ENCODE peak calls at places on chromosomes 7 and 10, in four cellular contexts. K is Right ventricle myocardium inferior, H is amniotic epithelial cell, G is choroid plexus epithelial cell. L is an unnamed sample.
A peak's percentile ranks its signal among the peaks of the same experiment; 100 is the strongest.

GRCh38 chr7:105097619-105098018 is 83.6 kb downstream of the KMT2E start:
- DNase-seq in H (peak; percentile 85), K (no peak), G (peak; percentile 94), L (peak; percentile 90)

GRCh38 chr10:132859084-132859855 is 73.3 kb upstream of the NKX6-2 start:
- DNase-seq in H (no peak), K (peak; percentile 23), G (no peak), L (no peak)

GRCh38 chr10:130193033-130193432 is 56.8 kb downstream of the GLRX3 start:
- DNase-seq in K (no peak), H (no peak), G (no peak), L (no peak)

GRCh38 chr7:29099896-29100847 is 46.2 kb downstream of the CPVL start:
- DNase-seq in G (no peak), H (no peak), K (no peak), L (no peak)

GRCh38 chr7:90726623-90727022 is 130.5 kb downstream of the CDK14 start:
- DNase-seq in K (no peak), G (peak; percentile 65), H (peak; percentile 64), L (peak; percentile 42)

GRCh38 chr10:84262190-84262956 is 17.5 kb downstream of the RGR start:
- DNase-seq in G (no peak), H (no peak), K (no peak), L (no peak)

GRCh38 chr7:1030444-1031070 is 13.8 kb upstream of the GPR146 start:
- DNase-seq in G (no peak), K (no peak), H (no peak), L (no peak)

GRCh38 chr10:114550756-114551290 is 107.3 kb downstream of the ABLIM1 start:
- DNase-seq in H (peak; percentile 25), K (no peak), G (peak; percentile 59), L (peak; percentile 56)

GRCh38 chr7:112550468-112551060 is 69.8 kb downstream of the LSMEM1 start:
- DNase-seq in K (no peak), H (peak; percentile 61), G (peak; percentile 86), L (peak; percentile 74)

GRCh38 chr7:142556745-142557144 is 192.5 kb upstream of the PRSS1 start:
- DNase-seq in H (peak; percentile 94), K (no peak), G (peak; percentile 98), L (peak; percentile 94)

GRCh38 chr10:21927601-21928000 is 75.9 kb downstream of the DNAJC1 start:
- DNase-seq in K (no peak), G (peak; percentile 92), H (peak; percentile 85), L (peak; percentile 66)

GRCh38 chr7:98357751-98358161 is 43.1 kb downstream of the BAIAP2L1 start:
- DNase-seq in G (peak; percentile 52), K (no peak), H (peak; percentile 81), L (peak; percentile 79)

GRCh38 chr10:97350138-97350537 is 15.6 kb upstream of the FRAT2 start:
- DNase-seq in H (no peak), G (no peak), K (peak; percentile 4), L (no peak)

GRCh38 chr10:132443605-132443997 is 46.6 kb downstream of the PWWP2B start:
- DNase-seq in K (peak; percentile 63), H (peak; percentile 53), G (peak; percentile 75), L (peak; percentile 43)

GRCh38 chr10:101961591-101962498 is 94.1 kb downstream of the ARMH3 start:
- DNase-seq in G (peak; percentile 25), H (peak; percentile 84), K (no peak), L (peak; percentile 51)

GRCh38 chr10:11435621-11436020 is 175.8 kb downstream of the USP6NL start:
- DNase-seq in G (no peak), H (no peak), K (no peak), L (no peak)

GRCh38 chr7:167976-168791 is 24.2 kb upstream of the FAM20C start:
- DNase-seq in G (no peak), H (no peak), K (peak; percentile 21), L (no peak)

GRCh38 chr7:50119815-50120637 is 27.0 kb upstream of the ZPBP start:
- DNase-seq in H (no peak), G (no peak), K (no peak), L (no peak)

GRCh38 chr7:46759711-46760480 is 822.0 kb downstream of the TNS3 start:
- DNase-seq in G (peak; percentile 59), H (peak; percentile 74), K (no peak), L (peak; percentile 59)

GRCh38 chr7:104130726-104131125 is 77.1 kb downstream of the ORC5 start:
- DNase-seq in G (peak; percentile 17), K (no peak), H (no peak), L (no peak)

GRCh38 chr7:13878154-13878553 is 111.3 kb downstream of the ETV1 start:
- DNase-seq in G (no peak), K (no peak), H (no peak), L (no peak)

GRCh38 chr10:47057471-47057870 is 146.2 kb downstream of the PTPN20 start:
- DNase-seq in H (no peak), G (no peak), K (no peak), L (no peak)

GRCh38 chr10:11823989-11824346 is 812 bp downstream of the PROSER2 start:
- DNase-seq in H (peak; percentile 27), G (peak; percentile 39), K (no peak), L (peak; percentile 26)

GRCh38 chr7:103752995-103753394 is 236.5 kb downstream of the RELN start:
- DNase-seq in G (peak; percentile 54), H (peak; percentile 8), K (no peak), L (peak; percentile 9)

GRCh38 chr10:124152781-124153600 is 59.6 kb upstream of the CHST15 start:
- DNase-seq in H (peak; percentile 55), G (peak; percentile 85), K (peak; percentile 73), L (peak; percentile 86)

GRCh38 chr7:47852330-47853245 is 95.7 kb downstream of the PKD1L1 start:
- DNase-seq in H (peak; percentile 6), K (no peak), G (peak; percentile 19), L (no peak)

GRCh38 chr7:155832581-155832981 is 20.3 kb upstream of the SHH start:
- DNase-seq in G (no peak), K (no peak), H (no peak), L (no peak)

GRCh38 chr10:101136007-101136707 is 5.1 kb downstream of the TLX1 start:
- DNase-seq in K (no peak), G (no peak), H (no peak), L (no peak)

GRCh38 chr7:52973126-52973525 is 62.3 kb upstream of the POM121L12 start:
- DNase-seq in G (no peak), H (no peak), K (no peak), L (no peak)

GRCh38 chr10:13365168-13365687 is 17.1 kb upstream of the SEPHS1 start:
- DNase-seq in G (no peak), K (no peak), H (no peak), L (no peak)

GRCh38 chr7:106552645-106553445 is 108.1 kb downstream of the CCDC71L start:
- DNase-seq in K (no peak), H (no peak), G (no peak), L (no peak)

GRCh38 chr7:116834815-116835533 is 27.4 kb upstream of the CAPZA2 start:
- DNase-seq in H (peak; percentile 41), K (no peak), G (peak; percentile 69), L (no peak)

GRCh38 chr10:62805139-62806092 is 896 bp downstream of the ADO start:
- DNase-seq in H (peak; percentile 44), K (peak; percentile 78), G (peak; percentile 53), L (peak; percentile 60)

GRCh38 chr10:35949820-35950219 is 307.7 kb upstream of the FZD8 start:
- DNase-seq in H (peak; percentile 49), K (no peak), G (no peak), L (peak; percentile 29)

GRCh38 chr10:6134099-6134880 is 45.5 kb downstream of the RBM17 start:
- DNase-seq in K (no peak), G (no peak), H (no peak), L (no peak)

GRCh38 chr10:3631709-3632330 is 153.2 kb downstream of the KLF6 start:
- DNase-seq in K (no peak), G (peak; percentile 11), H (peak; percentile 37), L (no peak)

GRCh38 chr7:96167424-96167823 is 154.5 kb downstream of the SLC25A13 start:
- DNase-seq in G (no peak), H (no peak), K (no peak), L (no peak)